ENCODE peak calls at places on chromosomes 1 and 21, in four cellular contexts. X is stomach, R is PC-3, C is Peyer's patch. B is an unnamed sample. For H3K36me3, the result is how much of the 10 kb centered on the place peaks cover.

GRCh38 chr1:91546876-91547275 is 46.2 kb downstream of the CDC7 start:
- DNase-seq in X (no peak), R (peak), C (no peak), B (no peak)

GRCh38 chr1:180141381-180141934 is 13.2 kb upstream of the QSOX1 start:
- DNase-seq in R (no peak), C (no peak), X (no peak), B (no peak)

GRCh38 chr1:94819945-94820746 is at the start of gene SLC44A3:
- DNase-seq in R (peak), C (peak), X (peak), B (no peak)

GRCh38 chr1:104195395-104195794 is 445.7 kb downstream of the AMY1C start:
- DNase-seq in C (no peak), R (peak), X (no peak), B (no peak)

GRCh38 chr1:8510041-8510823 is 192.3 kb downstream of the SLC45A1 start:
- DNase-seq in R (no peak), X (no peak), C (no peak), B (peak)

GRCh38 chr1:101101362-101101761 is 75.8 kb upstream of the DPH5 start:
- DNase-seq in C (no peak), X (no peak), R (peak), B (no peak)

GRCh38 chr21:40335689-40336088 is 468.5 kb downstream of the PCP4 start:
- DNase-seq in C (no peak), R (no peak), X (no peak), B (no peak)

GRCh38 chr1:59141267-59141863 is 155.5 kb upstream of the FGGY start:
- DNase-seq in C (no peak), X (no peak), R (no peak), B (no peak)

GRCh38 chr1:192443616-192444015 is 126.8 kb downstream of the RGS21 start:
- DNase-seq in X (no peak), C (no peak), R (peak), B (no peak)

GRCh38 chr1:163561570-163562295 is 240.0 kb downstream of the NUF2 start:
- DNase-seq in R (peak), X (no peak), C (no peak), B (no peak)

GRCh38 chr21:31142600-31142999 is 104.3 kb upstream of the KRTAP19-8 start:
- DNase-seq in R (peak), X (no peak), C (no peak), B (peak)

GRCh38 chr1:171090604-171091003 is at the start of gene FMO3:
- DNase-seq in C (no peak), R (no peak), X (no peak), B (no peak)

GRCh38 chr1:231757101-231757404 is 130.5 kb downstream of the DISC1 start:
- DNase-seq in R (no peak), C (no peak), X (no peak), B (no peak)

GRCh38 chr1:244046907-244047738 is 4.0 kb upstream of the ZBTB18 start:
- DNase-seq in X (no peak), R (peak), C (no peak), B (peak)

GRCh38 chr1:186189156-186189555 is 185.9 kb downstream of the TPR start:
- DNase-seq in C (no peak), X (no peak), R (no peak), B (no peak)

GRCh38 chr1:147494998-147495580 is 46.2 kb upstream of the BCL9 start:
- DNase-seq in R (peak), X (peak), C (peak), B (peak)

GRCh38 chr1:94792876-94793605 is 27.1 kb upstream of the SLC44A3 start:
- DNase-seq in X (no peak), R (no peak), C (no peak), B (no peak)

GRCh38 chr1:12616709-12617373 is 1.2 kb downstream of the DHRS3 start:
- DNase-seq in X (no peak), C (peak), R (peak), B (peak)

GRCh38 chr1:84853743-84854721 is 39.0 kb downstream of the LPAR3 start:
- DNase-seq in X (no peak), C (no peak), R (peak), B (peak)

GRCh38 chr1:83860506-83861221 is 138.3 kb downstream of the TTLL7 start:
- DNase-seq in C (peak), R (peak), X (peak), B (peak)

GRCh38 chr1:214461305-214461704 is 90.1 kb downstream of the PTPN14 start:
- DNase-seq in C (no peak), X (no peak), R (no peak), B (no peak)

GRCh38 chr1:234481771-234482170 is 2.8 kb upstream of the TARBP1 start:
- DNase-seq in C (no peak), X (no peak), R (no peak), B (no peak)

GRCh38 chr1:24971539-24971938 is 41.5 kb upstream of the RUNX3 start:
- DNase-seq in X (no peak), C (no peak), R (no peak), B (no peak)

GRCh38 chr1:21261551-21262281 is 28.5 kb downstream of the ECE1 start:
- DNase-seq in R (peak), C (peak), X (peak), B (no peak)

GRCh38 chr1:21263653-21264225 is 26.5 kb downstream of the ECE1 start:
- DNase-seq in C (no peak), X (no peak), R (no peak), B (no peak)

GRCh38 chr1:21260405-21261129 is 29.7 kb downstream of the ECE1 start:
- DNase-seq in X (no peak), R (no peak), C (no peak), B (no peak)

GRCh38 chr1:21263052-21263429 is 27.2 kb downstream of the ECE1 start:
- DNase-seq in X (no peak), R (no peak), C (no peak), B (no peak)

GRCh38 chr1:21262282-21263051 is 27.8 kb downstream of the ECE1 start:
- DNase-seq in X (peak), C (peak), R (no peak), B (no peak)
- H3K4me3 ChIP-seq in X (no peak), C (no peak), R (no peak), B (no peak)

DNA sequence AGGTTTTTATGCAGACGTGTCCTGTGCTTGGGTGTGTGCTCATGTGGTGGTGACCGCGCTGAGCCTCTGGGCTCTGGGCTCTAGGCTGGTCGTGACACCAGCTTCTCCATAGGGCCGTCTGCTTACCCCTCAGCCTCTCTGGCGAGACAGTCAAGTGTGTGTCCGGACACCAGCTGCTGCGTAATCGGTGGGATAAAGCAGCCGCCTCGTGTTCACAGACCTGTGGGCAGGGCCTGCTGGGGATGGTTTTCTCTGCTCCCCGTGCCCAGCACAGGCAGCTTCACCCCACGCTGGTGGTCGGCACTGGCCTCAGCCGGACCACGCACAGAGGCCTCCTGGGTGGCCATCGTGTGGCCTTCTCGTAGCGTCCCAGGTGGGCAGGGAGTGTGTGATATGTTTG is 33.6 kb upstream of the DIP2A start:
- DNase-seq in C (no peak), X (no peak), R (no peak), B (no peak)
- H3K27ac ChIP-seq in C (peak), X (peak), R (no peak), B (peak)

GRCh38 chr1:235725493-235725892 is 75.9 kb upstream of the GNG4 start:
- DNase-seq in R (no peak), C (no peak), X (no peak), B (no peak)
- H3K36me3 ChIP-seq in R (under half), C (under half), X (under half), B (under half)

GRCh38 chr21:45405271-45405818 is 380 bp downstream of the COL18A1 start:
- DNase-seq in C (no peak), X (no peak), R (peak), B (no peak)

GRCh38 chr21:45403133-45403824 is 1.7 kb upstream of the COL18A1 start:
- DNase-seq in X (no peak), C (no peak), R (peak), B (no peak)

GRCh38 chr21:45403825-45404725 is 890 bp upstream of the COL18A1 start:
- DNase-seq in C (no peak), X (no peak), R (no peak), B (no peak)

GRCh38 chr21:45405819-45406762 is 1.1 kb downstream of the COL18A1 start:
- DNase-seq in X (no peak), R (peak), C (no peak), B (no peak)

GRCh38 chr21:45404726-45405270 is at the start of gene COL18A1:
- DNase-seq in R (peak), C (peak), X (peak), B (no peak)
- H3K4me3 ChIP-seq in R (peak), C (peak), X (peak), B (peak)

DNA sequence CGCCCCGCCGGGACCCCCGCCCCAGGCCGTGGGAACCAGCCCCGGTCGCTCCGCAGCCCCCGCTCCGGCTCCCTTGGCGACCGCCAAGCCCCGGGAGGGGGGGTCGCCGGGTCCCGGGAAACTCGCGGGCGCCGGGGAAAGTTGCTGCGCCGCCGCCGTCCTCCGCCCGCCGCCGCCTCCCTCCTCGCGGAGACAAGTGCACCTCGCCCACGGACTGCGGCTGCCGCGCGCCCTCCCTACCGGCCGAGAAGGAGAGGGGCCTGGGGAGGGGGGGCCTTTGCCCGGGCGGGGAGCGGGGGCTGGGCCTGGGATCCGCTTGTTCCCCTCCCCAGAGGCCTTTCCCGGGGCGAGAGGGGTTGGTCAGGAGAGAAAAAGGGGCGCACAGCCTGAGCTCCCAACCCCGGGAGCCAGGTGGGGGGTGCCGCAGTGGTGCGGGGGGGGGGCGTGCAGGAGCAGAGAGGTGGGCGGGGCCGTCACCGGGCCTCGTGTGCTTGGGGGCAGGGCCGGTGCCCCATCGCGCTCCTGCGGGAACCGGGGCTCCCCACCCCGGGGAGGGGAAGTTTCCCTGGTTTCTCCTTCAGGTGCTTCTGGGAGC is 592 bp downstream of the AGRN start:
- DNase-seq in R (peak), X (no peak), C (no peak), B (no peak)
- H3K27ac ChIP-seq in R (peak), X (peak), C (peak), B (no peak)

DNA sequence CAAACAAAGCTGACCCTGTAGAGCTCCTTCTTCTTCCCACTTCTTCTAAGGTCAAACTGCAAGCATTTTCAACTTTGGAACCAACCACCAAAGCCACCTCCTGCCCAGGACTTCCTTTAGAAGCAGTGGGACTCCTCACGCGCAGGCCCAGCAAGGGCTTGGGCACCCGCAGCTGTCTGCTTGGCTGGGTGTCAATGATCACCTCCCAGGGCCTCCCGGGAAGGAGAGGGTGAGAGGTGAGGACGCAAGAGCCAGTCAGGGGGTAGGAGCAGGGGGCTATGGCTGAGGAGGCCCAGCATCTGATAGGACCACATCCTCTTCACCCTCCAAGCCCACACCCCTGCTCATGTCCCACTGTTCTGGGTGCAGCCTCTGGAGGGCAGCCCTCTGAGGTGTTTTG is 10.2 kb downstream of the KLHL21 start:
- DNase-seq in C (no peak), X (no peak), R (no peak), B (no peak)
- H3K36me3 ChIP-seq in C (under half), X (half or more), R (half or more), B (half or more)

GRCh38 chr1:240496356-240496755 is 115.6 kb downstream of the GREM2 start:
- DNase-seq in C (no peak), R (no peak), X (no peak), B (no peak)

GRCh38 chr1:240491796-240492195 is 120.2 kb downstream of the GREM2 start:
- DNase-seq in C (no peak), X (no peak), R (no peak), B (no peak)

GRCh38 chr1:240495652-240496051 is 116.3 kb downstream of the GREM2 start:
- DNase-seq in R (no peak), X (no peak), C (no peak), B (no peak)

GRCh38 chr1:240491156-240491555 is 120.8 kb downstream of the GREM2 start:
- DNase-seq in R (peak), X (no peak), C (no peak), B (no peak)

DNA sequence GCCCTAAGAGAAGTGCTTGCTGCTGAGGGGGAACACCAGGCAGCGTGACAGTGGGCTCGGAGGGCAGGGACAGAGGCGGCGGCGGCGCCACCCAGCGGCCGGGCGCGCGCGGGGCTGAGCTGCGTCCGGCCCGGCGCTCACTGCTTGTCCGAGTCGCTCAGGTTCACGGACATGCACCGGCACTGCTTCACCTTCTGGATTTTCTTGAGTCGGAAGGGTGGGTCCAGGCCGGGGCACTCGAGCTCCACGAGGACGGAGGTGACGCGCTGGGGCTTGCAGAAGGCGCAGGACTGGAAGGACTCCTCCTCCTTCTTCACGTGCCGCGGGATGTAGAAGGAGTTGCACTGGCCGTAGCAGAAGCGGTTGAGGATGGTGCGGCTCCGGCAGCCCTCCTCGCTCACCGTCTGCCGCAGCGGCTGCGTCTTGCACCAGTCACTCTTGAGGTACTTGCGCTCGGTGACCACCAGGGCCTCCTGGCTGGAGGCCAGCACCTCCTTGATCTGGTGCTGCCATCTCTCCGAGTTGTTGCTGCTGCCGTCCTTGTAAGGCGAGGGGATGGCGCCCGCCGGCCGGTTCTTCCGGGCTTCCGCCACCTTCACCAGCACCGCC is 119.0 kb downstream of the GREM2 start:
- DNase-seq in C (peak), X (no peak), R (no peak), B (peak)
- H3K4me3 ChIP-seq in C (no peak), X (peak), R (no peak), B (no peak)

GRCh38 chr1:43961692-43962091 is 8.1 kb upstream of the DPH2 start:
- DNase-seq in R (no peak), C (no peak), X (no peak), B (no peak)

GRCh38 chr1:43965316-43965715 is 4.5 kb upstream of the DPH2 start:
- DNase-seq in X (no peak), C (no peak), R (no peak), B (no peak)

GRCh38 chr1:43963006-43963405 is 6.8 kb upstream of the DPH2 start:
- DNase-seq in X (no peak), C (no peak), R (no peak), B (no peak)

GRCh38 chr1:43962324-43962723 is 7.5 kb upstream of the DPH2 start:
- DNase-seq in R (no peak), X (no peak), C (no peak), B (no peak)

GRCh38 chr1:43963890-43964289 is 5.9 kb upstream of the DPH2 start:
- DNase-seq in X (no peak), C (no peak), R (no peak), B (no peak)
- H3K27ac ChIP-seq in X (no peak), C (no peak), R (no peak), B (no peak)

DNA sequence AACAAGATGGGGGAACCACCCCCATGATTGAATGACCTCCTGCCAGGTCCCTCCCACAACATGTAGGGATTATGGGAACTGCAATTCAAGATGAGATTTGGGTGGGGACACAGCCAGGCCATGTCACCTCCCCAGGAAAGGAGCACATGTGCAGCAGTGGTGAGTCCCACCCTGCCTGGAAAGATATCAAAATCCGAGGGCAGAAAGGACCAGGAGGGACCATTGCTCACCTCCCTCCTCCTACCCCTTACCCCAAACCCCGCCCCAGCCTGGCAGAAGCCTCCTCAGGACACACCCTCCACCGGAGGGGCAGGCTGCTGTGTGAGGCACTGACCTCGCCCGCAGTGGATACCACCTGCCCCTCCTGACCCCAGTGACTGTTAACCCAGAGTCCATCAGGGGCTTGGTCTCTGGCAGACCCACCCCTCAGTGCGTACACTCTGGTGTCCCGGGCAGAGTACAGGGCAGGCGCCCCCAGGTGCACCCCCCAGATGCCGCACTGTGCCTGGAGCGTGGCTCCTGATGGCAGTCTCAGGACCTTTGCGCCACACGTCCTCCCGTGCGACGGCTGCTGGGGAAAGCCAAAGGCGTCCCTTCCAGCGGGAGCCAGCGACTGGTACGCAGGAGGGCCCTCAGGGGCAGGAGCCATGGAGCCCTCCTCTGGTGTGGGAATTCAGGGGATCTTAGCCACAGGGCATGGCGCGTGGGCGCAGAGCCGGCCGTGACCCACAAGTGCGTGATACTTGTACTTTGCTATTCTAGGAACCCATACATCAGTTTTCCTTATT is 20.9 kb downstream of the PDXK start:
- DNase-seq in R (no peak), X (no peak), C (no peak), B (no peak)
- H3K36me3 ChIP-seq in R (half or more), X (under half), C (under half), B (under half)